ENCODE peak calls at places on chromosome 6, in nine cellular contexts. One of them, this sample, is unnamed.

GRCh38 chr6:53795702-53796450 is 1.1 kb downstream of the LRRC1 start:
- DNase-seq in NB4: no peak
- DNase-seq in mesothelial cell of epicardium: peak
- DNase-seq in fibroblast of lung: peak
- DNase-seq in MM.1S: peak
- DNase-seq in heart right ventricle: peak
- DNase-seq in GM20000: peak
- DNase-seq in tibial nerve: no peak
- DNase-seq in RWPE1: peak
- DNase-seq in this sample: no peak

GRCh38 chr6:119602215-119603178 is 252.9 kb upstream of the MAN1A1 start:
- DNase-seq in tibial nerve: no peak
- DNase-seq in RWPE1: peak
- DNase-seq in MM.1S: no peak
- DNase-seq in mesothelial cell of epicardium: no peak
- DNase-seq in heart right ventricle: no peak
- DNase-seq in fibroblast of lung: peak
- DNase-seq in NB4: no peak
- DNase-seq in GM20000: no peak
- DNase-seq in this sample: no peak

GRCh38 chr6:134662077-134662476 is 287.8 kb downstream of the ALDH8A1 start:
- DNase-seq in GM20000: no peak
- DNase-seq in fibroblast of lung: no peak
- DNase-seq in heart right ventricle: no peak
- DNase-seq in tibial nerve: no peak
- DNase-seq in NB4: no peak
- DNase-seq in RWPE1: no peak
- DNase-seq in MM.1S: no peak
- DNase-seq in mesothelial cell of epicardium: no peak
- DNase-seq in this sample: no peak

GRCh38 chr6:140077712-140078551 is 703.5 kb upstream of the CITED2 start:
- DNase-seq in heart right ventricle: no peak
- DNase-seq in tibial nerve: no peak
- DNase-seq in mesothelial cell of epicardium: no peak
- DNase-seq in RWPE1: no peak
- DNase-seq in fibroblast of lung: no peak
- DNase-seq in MM.1S: no peak
- DNase-seq in NB4: no peak
- DNase-seq in GM20000: no peak
- DNase-seq in this sample: no peak

GRCh38 chr6:101433141-101433540 is 39.6 kb downstream of the GRIK2 start:
- DNase-seq in RWPE1: no peak
- DNase-seq in heart right ventricle: no peak
- DNase-seq in mesothelial cell of epicardium: no peak
- DNase-seq in GM20000: no peak
- DNase-seq in tibial nerve: no peak
- DNase-seq in NB4: no peak
- DNase-seq in MM.1S: no peak
- DNase-seq in fibroblast of lung: no peak
- DNase-seq in this sample: no peak

GRCh38 chr6:4637691-4638433 is 138.3 kb upstream of the CDYL start:
- DNase-seq in NB4: peak
- DNase-seq in GM20000: peak
- DNase-seq in fibroblast of lung: peak
- DNase-seq in MM.1S: no peak
- DNase-seq in RWPE1: peak
- DNase-seq in tibial nerve: no peak
- DNase-seq in heart right ventricle: no peak
- DNase-seq in mesothelial cell of epicardium: no peak
- DNase-seq in this sample: peak

GRCh38 chr6:155165029-155165710 is 98.6 kb upstream of the CLDN20 start:
- DNase-seq in NB4: no peak
- DNase-seq in tibial nerve: no peak
- DNase-seq in mesothelial cell of epicardium: no peak
- DNase-seq in GM20000: no peak
- DNase-seq in heart right ventricle: no peak
- DNase-seq in fibroblast of lung: no peak
- DNase-seq in RWPE1: no peak
- DNase-seq in MM.1S: no peak
- DNase-seq in this sample: no peak

GRCh38 chr6:144006731-144007454 is 1.2 kb downstream of the PLAGL1 start:
- DNase-seq in GM20000: peak
- DNase-seq in tibial nerve: no peak
- DNase-seq in NB4: peak
- DNase-seq in MM.1S: no peak
- DNase-seq in heart right ventricle: peak
- DNase-seq in fibroblast of lung: peak
- DNase-seq in mesothelial cell of epicardium: no peak
- DNase-seq in RWPE1: no peak
- DNase-seq in this sample: no peak

GRCh38 chr6:4693158-4693557 is 83.0 kb upstream of the CDYL start:
- DNase-seq in tibial nerve: no peak
- DNase-seq in mesothelial cell of epicardium: no peak
- DNase-seq in heart right ventricle: no peak
- DNase-seq in NB4: no peak
- DNase-seq in RWPE1: no peak
- DNase-seq in fibroblast of lung: no peak
- DNase-seq in MM.1S: no peak
- DNase-seq in GM20000: no peak
- DNase-seq in this sample: no peak

GRCh38 chr6:52790841-52791240 is 12.8 kb downstream of the GSTA1 start:
- DNase-seq in tibial nerve: no peak
- DNase-seq in heart right ventricle: no peak
- DNase-seq in NB4: no peak
- DNase-seq in MM.1S: no peak
- DNase-seq in fibroblast of lung: no peak
- DNase-seq in RWPE1: no peak
- DNase-seq in mesothelial cell of epicardium: no peak
- DNase-seq in GM20000: no peak
- DNase-seq in this sample: no peak

GRCh38 chr6:81093046-81093445 is 659.4 kb downstream of the TENT5A start:
- DNase-seq in NB4: no peak
- DNase-seq in RWPE1: no peak
- DNase-seq in MM.1S: no peak
- DNase-seq in heart right ventricle: no peak
- DNase-seq in mesothelial cell of epicardium: no peak
- DNase-seq in fibroblast of lung: no peak
- DNase-seq in tibial nerve: no peak
- DNase-seq in GM20000: no peak
- DNase-seq in this sample: no peak

GRCh38 chr6:136035378-136036070 is 184.0 kb downstream of the PDE7B start:
- DNase-seq in mesothelial cell of epicardium: no peak
- DNase-seq in GM20000: no peak
- DNase-seq in heart right ventricle: peak
- DNase-seq in MM.1S: no peak
- DNase-seq in fibroblast of lung: peak
- DNase-seq in NB4: no peak
- DNase-seq in tibial nerve: no peak
- DNase-seq in RWPE1: no peak
- DNase-seq in this sample: no peak

GRCh38 chr6:38188677-38189335 is 369.3 kb downstream of the ZFAND3 start:
- DNase-seq in MM.1S: no peak
- DNase-seq in RWPE1: no peak
- DNase-seq in fibroblast of lung: no peak
- DNase-seq in NB4: no peak
- DNase-seq in tibial nerve: no peak
- DNase-seq in GM20000: no peak
- DNase-seq in heart right ventricle: no peak
- DNase-seq in mesothelial cell of epicardium: peak
- DNase-seq in this sample: no peak

GRCh38 chr6:6893701-6894100 is 214.1 kb upstream of the RREB1 start:
- DNase-seq in fibroblast of lung: peak
- DNase-seq in NB4: peak
- DNase-seq in RWPE1: no peak
- DNase-seq in heart right ventricle: no peak
- DNase-seq in GM20000: no peak
- DNase-seq in tibial nerve: no peak
- DNase-seq in mesothelial cell of epicardium: no peak
- DNase-seq in MM.1S: no peak
- DNase-seq in this sample: no peak

GRCh38 chr6:5705256-5705655 is 301.5 kb downstream of the NRN1 start:
- DNase-seq in mesothelial cell of epicardium: no peak
- DNase-seq in tibial nerve: no peak
- DNase-seq in heart right ventricle: no peak
- DNase-seq in RWPE1: no peak
- DNase-seq in GM20000: no peak
- DNase-seq in NB4: no peak
- DNase-seq in fibroblast of lung: no peak
- DNase-seq in MM.1S: no peak
- DNase-seq in this sample: no peak

GRCh38 chr6:6323352-6323751 is 2.9 kb upstream of the F13A1 start:
- DNase-seq in tibial nerve: no peak
- DNase-seq in MM.1S: no peak
- DNase-seq in RWPE1: no peak
- DNase-seq in heart right ventricle: no peak
- DNase-seq in fibroblast of lung: no peak
- DNase-seq in GM20000: no peak
- DNase-seq in mesothelial cell of epicardium: no peak
- DNase-seq in NB4: no peak
- DNase-seq in this sample: no peak

GRCh38 chr6:149711711-149712110 is 6.2 kb downstream of the LATS1 start:
- DNase-seq in MM.1S: no peak
- DNase-seq in mesothelial cell of epicardium: no peak
- DNase-seq in NB4: no peak
- DNase-seq in fibroblast of lung: no peak
- DNase-seq in GM20000: no peak
- DNase-seq in tibial nerve: no peak
- DNase-seq in RWPE1: no peak
- DNase-seq in heart right ventricle: no peak
- DNase-seq in this sample: no peak

GRCh38 chr6:95203153-95203754 is 374.1 kb upstream of the MANEA start:
- DNase-seq in RWPE1: peak
- DNase-seq in GM20000: peak
- DNase-seq in fibroblast of lung: peak
- DNase-seq in heart right ventricle: no peak
- DNase-seq in NB4: peak
- DNase-seq in MM.1S: peak
- DNase-seq in tibial nerve: no peak
- DNase-seq in mesothelial cell of epicardium: no peak
- DNase-seq in this sample: peak

GRCh38 chr6:62344850-62345249 is 58.8 kb upstream of the KHDRBS2 start:
- DNase-seq in RWPE1: no peak
- DNase-seq in tibial nerve: no peak
- DNase-seq in GM20000: no peak
- DNase-seq in mesothelial cell of epicardium: no peak
- DNase-seq in fibroblast of lung: no peak
- DNase-seq in MM.1S: no peak
- DNase-seq in NB4: no peak
- DNase-seq in heart right ventricle: no peak
- DNase-seq in this sample: no peak

GRCh38 chr6:6545616-6546317 is 42.8 kb upstream of the LY86 start:
- DNase-seq in MM.1S: no peak
- DNase-seq in heart right ventricle: no peak
- DNase-seq in RWPE1: no peak
- DNase-seq in NB4: no peak
- DNase-seq in GM20000: peak
- DNase-seq in tibial nerve: no peak
- DNase-seq in fibroblast of lung: no peak
- DNase-seq in mesothelial cell of epicardium: no peak
- DNase-seq in this sample: peak

GRCh38 chr6:31821301-31822037 is 6.1 kb upstream of the HSPA1B start:
- DNase-seq in heart right ventricle: peak
- DNase-seq in fibroblast of lung: peak
- DNase-seq in mesothelial cell of epicardium: peak
- DNase-seq in MM.1S: peak
- DNase-seq in RWPE1: peak
- DNase-seq in NB4: peak
- DNase-seq in GM20000: peak
- DNase-seq in tibial nerve: peak
- DNase-seq in this sample: peak

GRCh38 chr6:135291288-135292116 is 110.4 kb downstream of the MYB start:
- DNase-seq in NB4: peak
- DNase-seq in fibroblast of lung: peak
- DNase-seq in RWPE1: peak
- DNase-seq in tibial nerve: no peak
- DNase-seq in heart right ventricle: no peak
- DNase-seq in MM.1S: no peak
- DNase-seq in GM20000: no peak
- DNase-seq in mesothelial cell of epicardium: no peak
- DNase-seq in this sample: no peak

DNA sequence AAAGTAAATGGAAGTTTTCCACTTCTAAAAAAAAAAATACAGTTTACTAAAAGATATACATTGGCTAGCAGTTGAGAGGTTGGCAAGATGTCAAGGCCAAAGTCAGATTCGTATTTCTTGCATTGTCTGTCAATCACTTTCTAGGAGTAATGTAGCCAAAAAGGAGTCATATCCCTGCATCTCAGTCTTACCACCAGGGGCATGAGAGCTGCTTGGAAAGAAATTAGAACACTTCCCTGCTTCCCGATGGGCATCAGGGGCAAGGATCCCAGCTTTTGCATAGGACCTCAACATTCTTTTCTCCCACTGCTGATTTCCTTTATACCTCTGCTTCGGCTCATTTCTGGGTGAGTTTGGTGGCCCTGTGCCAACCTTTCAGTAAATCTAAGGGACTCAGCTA is 581.0 kb upstream of the MAP3K7 start:
- DNase-seq in heart right ventricle: no peak
- DNase-seq in mesothelial cell of epicardium: no peak
- DNase-seq in fibroblast of lung: no peak
- DNase-seq in tibial nerve: no peak
- DNase-seq in GM20000: no peak
- DNase-seq in NB4: no peak
- DNase-seq in MM.1S: no peak
- DNase-seq in RWPE1: no peak
- DNase-seq in this sample: no peak
- TF ChIP-seq CTCF in heart right ventricle: no peak
- TF ChIP-seq CTCF in mesothelial cell of epicardium: no peak
- TF ChIP-seq CTCF in fibroblast of lung: peak
- TF ChIP-seq CTCF in tibial nerve: peak
- TF ChIP-seq CTCF in GM20000: no peak
- TF ChIP-seq CTCF in NB4: no peak
- TF ChIP-seq CTCF in MM.1S: no peak
- TF ChIP-seq CTCF in RWPE1: peak
- TF ChIP-seq CTCF in this sample: no peak

GRCh38 chr6:117328500-117328899 is 63.1 kb downstream of the VGLL2 start:
- DNase-seq in GM20000: no peak
- DNase-seq in mesothelial cell of epicardium: no peak
- DNase-seq in heart right ventricle: no peak
- DNase-seq in tibial nerve: no peak
- DNase-seq in MM.1S: no peak
- DNase-seq in NB4: no peak
- DNase-seq in RWPE1: no peak
- DNase-seq in fibroblast of lung: no peak
- DNase-seq in this sample: no peak
- TF ChIP-seq CTCF in GM20000: no peak
- TF ChIP-seq CTCF in mesothelial cell of epicardium: no peak
- TF ChIP-seq CTCF in heart right ventricle: no peak
- TF ChIP-seq CTCF in tibial nerve: no peak
- TF ChIP-seq CTCF in MM.1S: no peak
- TF ChIP-seq CTCF in NB4: no peak
- TF ChIP-seq CTCF in RWPE1: no peak
- TF ChIP-seq CTCF in fibroblast of lung: no peak
- TF ChIP-seq CTCF in this sample: no peak

GRCh38 chr6:89888871-89889270 is 5.4 kb upstream of the GJA10 start:
- DNase-seq in tibial nerve: no peak
- DNase-seq in GM20000: no peak
- DNase-seq in NB4: peak
- DNase-seq in MM.1S: no peak
- DNase-seq in mesothelial cell of epicardium: no peak
- DNase-seq in RWPE1: peak
- DNase-seq in heart right ventricle: no peak
- DNase-seq in fibroblast of lung: no peak
- DNase-seq in this sample: no peak
- TF ChIP-seq CTCF in tibial nerve: no peak
- TF ChIP-seq CTCF in GM20000: no peak
- TF ChIP-seq CTCF in NB4: no peak
- TF ChIP-seq CTCF in MM.1S: no peak
- TF ChIP-seq CTCF in mesothelial cell of epicardium: no peak
- TF ChIP-seq CTCF in RWPE1: no peak
- TF ChIP-seq CTCF in heart right ventricle: no peak
- TF ChIP-seq CTCF in fibroblast of lung: no peak
- TF ChIP-seq CTCF in this sample: no peak

GRCh38 chr6:12233693-12234551 is 56.2 kb upstream of the EDN1 start:
- DNase-seq in MM.1S: peak
- DNase-seq in RWPE1: peak
- DNase-seq in heart right ventricle: peak
- DNase-seq in fibroblast of lung: peak
- DNase-seq in NB4: peak
- DNase-seq in GM20000: peak
- DNase-seq in mesothelial cell of epicardium: no peak
- DNase-seq in tibial nerve: no peak
- DNase-seq in this sample: peak
- TF ChIP-seq CTCF in MM.1S: peak
- TF ChIP-seq CTCF in RWPE1: peak
- TF ChIP-seq CTCF in heart right ventricle: peak
- TF ChIP-seq CTCF in fibroblast of lung: peak
- TF ChIP-seq CTCF in NB4: peak
- TF ChIP-seq CTCF in GM20000: peak
- TF ChIP-seq CTCF in mesothelial cell of epicardium: peak
- TF ChIP-seq CTCF in tibial nerve: peak
- TF ChIP-seq CTCF in this sample: peak